ENCODE peak calls at places on chromosomes 12 and 14, in six cellular contexts. J is astrocyte, S is fibroblast of lung, I is IMR-90, H is A549, B is PC-3. R is an unnamed sample.
A peak's percentile ranks its signal among the peaks of the same experiment; 100 is the strongest.

GRCh38 chr12:121145221-121145620 is 12.5 kb downstream of the P2RX7 start:
- DNase-seq in J (peak; percentile 18), S (peak; percentile 26), I (peak; percentile 18), H (no peak), B (no peak), R (peak; percentile 88)

GRCh38 chr12:41967668-41968649 is 176.7 kb downstream of the GXYLT1 start:
- DNase-seq in J (peak; percentile 86), S (peak; percentile 88), I (no peak), H (no peak), B (peak; percentile 88), R (no peak)

GRCh38 chr14:95068091-95068490 is 89.2 kb downstream of the DICER1 start:
- DNase-seq in J (no peak), S (no peak), I (no peak), H (no peak), B (no peak), R (no peak)

GRCh38 chr12:33771889-33772288 is 250.4 kb upstream of the ALG10 start:
- DNase-seq in J (no peak), S (no peak), I (no peak), H (no peak), B (no peak), R (no peak)

GRCh38 chr14:92511472-92512247 is 1.9 kb upstream of the RIN3 start:
- DNase-seq in J (peak; percentile 92), S (peak; percentile 94), I (peak; percentile 95), H (peak; percentile 97), B (peak; percentile 87), R (peak; percentile 98)

GRCh38 chr12:24919346-24920001 is 29.4 kb downstream of the BCAT1 start:
- DNase-seq in J (no peak), S (no peak), I (no peak), H (no peak), B (no peak), R (peak; percentile 64)

GRCh38 chr12:132344601-132345000 is 15.2 kb upstream of the GALNT9 start:
- DNase-seq in J (no peak), S (no peak), I (no peak), H (no peak), B (no peak), R (no peak)

GRCh38 chr12:62934799-62935674 is at the start of gene PPM1H:
- DNase-seq in J (peak; percentile 12), S (no peak), I (peak; percentile 11), H (peak; percentile 96), B (peak; percentile 89), R (peak; percentile 95)

GRCh38 chr12:43957732-43958131 is 121.9 kb downstream of the TMEM117 start:
- DNase-seq in J (peak; percentile 40), S (peak; percentile 51), I (peak; percentile 67), H (peak; percentile 21), B (peak; percentile 79), R (peak; percentile 83)

GRCh38 chr12:103326190-103326589 is 169.6 kb downstream of the C12orf42 start:
- DNase-seq in J (no peak), S (no peak), I (no peak), H (peak; percentile 9), B (peak; percentile 55), R (no peak)

GRCh38 chr14:87992349-87992719 is 648 bp downstream of the GALC start:
- DNase-seq in J (no peak), S (peak; percentile 33), I (peak; percentile 11), H (no peak), B (no peak), R (no peak)

GRCh38 chr12:30753233-30753632 is 1.5 kb downstream of the CAPRIN2 start:
- DNase-seq in J (peak; percentile 37), S (peak; percentile 56), I (peak; percentile 39), H (peak; percentile 40), B (peak; percentile 43), R (peak; percentile 57)

GRCh38 chr12:68960162-68960501 is 27.2 kb upstream of the CPM start:
- DNase-seq in J (peak; percentile 59), S (peak; percentile 67), I (peak; percentile 86), H (no peak), B (no peak), R (no peak)

GRCh38 chr14:100080206-100080605 is 15.0 kb downstream of the EVL start:
- DNase-seq in J (no peak), S (no peak), I (no peak), H (no peak), B (no peak), R (no peak)

GRCh38 chr12:61916856-61917255 is 343.3 kb upstream of the USP15 start:
- DNase-seq in J (no peak), S (no peak), I (no peak), H (no peak), B (no peak), R (no peak)

GRCh38 chr12:1670244-1670814 is 20.5 kb upstream of the ADIPOR2 start:
- DNase-seq in J (no peak), S (no peak), I (no peak), H (no peak), B (no peak), R (no peak)

GRCh38 chr14:67738740-67739504 is 37.2 kb downstream of the RDH12 start:
- DNase-seq in J (peak; percentile 85), S (peak; percentile 86), I (peak; percentile 93), H (peak; percentile 88), B (peak; percentile 93), R (peak; percentile 87)

GRCh38 chr12:46088040-46088439 is 97.7 kb upstream of the SCAF11 start:
- DNase-seq in J (no peak), S (no peak), I (no peak), H (no peak), B (no peak), R (peak; percentile 23)

GRCh38 chr12:69024413-69024812 is 91.4 kb upstream of the CPM start:
- DNase-seq in J (peak; percentile 81), S (peak; percentile 83), I (no peak), H (peak; percentile 67), B (peak; percentile 86), R (peak; percentile 26)

GRCh38 chr12:113007166-113007565 is 28.8 kb downstream of the OAS2 start:
- DNase-seq in J (peak; percentile 80), S (peak; percentile 85), I (peak; percentile 18), H (no peak), B (peak; percentile 52), R (peak; percentile 71)

GRCh38 chr12:18261273-18261672 is at the start of gene PIK3C2G:
- DNase-seq in J (no peak), S (no peak), I (no peak), H (no peak), B (peak; percentile 83), R (no peak)

GRCh38 chr14:93219103-93219726 is 12.2 kb downstream of the UBR7 start:
- DNase-seq in J (peak; percentile 46), S (peak; percentile 56), I (peak; percentile 65), H (peak; percentile 54), B (peak; percentile 74), R (peak; percentile 79)

GRCh38 chr12:64172143-64172970 is 49.7 kb downstream of the KICS2 start:
- DNase-seq in J (no peak), S (no peak), I (no peak), H (no peak), B (peak; percentile 14), R (no peak)

GRCh38 chr14:62031504-62031903 is 269.3 kb downstream of the SNAPC1 start:
- DNase-seq in J (no peak), S (no peak), I (no peak), H (no peak), B (peak; percentile 74), R (no peak)

GRCh38 chr12:57215668-57216013 is 953 bp upstream of the NXPH4 start:
- DNase-seq in J (no peak), S (peak; percentile 30), I (peak; percentile 30), H (no peak), B (peak; percentile 34), R (peak; percentile 94)

GRCh38 chr14:32601908-32602307 is 272.8 kb downstream of the AKAP6 start:
- DNase-seq in J (peak; percentile 30), S (peak; percentile 39), I (no peak), H (no peak), B (no peak), R (no peak)

GRCh38 chr12:57887631-57888406 is 41.3 kb upstream of the CTDSP2 start:
- DNase-seq in J (peak; percentile 66), S (peak; percentile 77), I (peak; percentile 55), H (no peak), B (peak; percentile 53), R (no peak)

DNA sequence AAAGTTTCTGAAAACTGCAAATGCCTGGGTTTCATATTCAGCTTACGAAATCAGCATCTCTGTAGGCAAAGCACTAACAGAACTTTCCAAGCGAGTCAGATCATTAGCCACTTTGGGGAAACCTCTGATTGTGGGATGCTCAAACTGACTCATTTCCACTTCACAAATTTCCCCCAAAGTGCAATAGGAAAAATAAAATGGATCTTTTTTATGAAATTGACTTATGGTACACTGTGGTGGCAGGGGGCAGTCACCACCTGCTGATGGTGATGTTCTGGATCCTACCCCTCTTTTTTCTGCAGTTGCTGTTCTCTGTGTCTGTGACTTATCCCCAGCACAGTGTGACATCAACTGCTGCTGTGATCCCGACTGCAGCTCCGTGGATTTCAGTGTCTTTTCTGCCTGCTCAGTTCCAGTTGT is 5.6 kb downstream of the TCTN1 start:
- DNase-seq in J (no peak), S (no peak), I (peak; percentile 29), H (no peak), B (peak; percentile 14), R (no peak)
- TF ChIP-seq CTCF in J (no peak), S (no peak), I (no peak), H (no peak), B (peak; percentile 22), R (no peak)

DNA sequence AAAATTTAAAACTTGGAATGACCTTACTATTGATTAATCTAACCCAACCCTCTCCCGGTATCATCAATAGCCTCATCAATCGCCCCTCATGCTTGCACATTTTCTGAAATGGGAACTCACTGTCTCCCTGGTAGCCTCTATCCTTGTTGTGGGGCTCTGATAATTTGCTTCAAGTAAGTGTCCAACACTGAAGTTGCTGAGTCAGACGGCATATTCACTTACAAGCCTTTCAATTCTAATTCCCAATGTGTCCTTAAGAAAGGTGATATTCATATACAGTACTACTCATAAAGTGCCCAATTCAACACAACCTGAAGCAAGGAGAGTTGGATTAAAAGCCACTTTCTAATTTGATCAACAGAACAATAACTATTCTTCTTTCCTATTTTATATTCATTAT is 1146.1 kb upstream of the TMEM132C start:
- DNase-seq in J (no peak), S (no peak), I (no peak), H (no peak), B (no peak), R (no peak)
- H3K4me1 ChIP-seq in J (peaks cover 6% of the 10 kb centered on the region), S (no peaks in the 10 kb centered on the region), I (no peaks in the 10 kb centered on the region), H (peaks cover 8% of the 10 kb centered on the region), B (peaks cover 13% of the 10 kb centered on the region), R (peaks cover 5% of the 10 kb centered on the region)

GRCh38 chr14:68964300-68965093 is 14.6 kb downstream of the ACTN1 start:
- DNase-seq in J (no peak), S (no peak), I (peak; percentile 51), H (no peak), B (no peak), R (no peak)
- H3K4me2 ChIP-seq in J (peak overlapping the region; percentile 48), S (peak overlapping the region; percentile 37), I (peak overlapping the region; percentile 47), H (peak overlapping the region; percentile 4), B (no peak overlapping the region), R (no peak overlapping the region)

GRCh38 chr14:90818715-90819114 is 2.5 kb upstream of the TTC7B start:
- DNase-seq in J (no peak), S (no peak), I (no peak), H (no peak), B (no peak), R (peak; percentile 47)

GRCh38 chr14:90816686-90817436 is 631 bp upstream of the TTC7B start:
- DNase-seq in J (no peak), S (no peak), I (no peak), H (no peak), B (no peak), R (peak; percentile 48)

GRCh38 chr14:90814806-90815566 is 1.2 kb downstream of the TTC7B start:
- DNase-seq in J (no peak), S (no peak), I (no peak), H (no peak), B (no peak), R (peak; percentile 88)

GRCh38 chr14:90815567-90815816 is 738 bp downstream of the TTC7B start:
- DNase-seq in J (no peak), S (no peak), I (no peak), H (no peak), B (no peak), R (no peak)

GRCh38 chr14:90815817-90816662 is at the start of gene TTC7B:
- DNase-seq in J (no peak), S (peak; percentile 36), I (peak; percentile 24), H (peak; percentile 83), B (peak; percentile 50), R (peak; percentile 99)
- TF ChIP-seq CTCF in J (no peak), S (no peak), I (peak; percentile 45), H (peak; percentile 49), B (no peak), R (no peak)